ENCODE peak calls at places on chromosome 6, in ten cellular contexts. G is NB4, Q is Panc1, T is cardiac fibroblast, F is heart right ventricle, K is K562, Y is kidney, P is tibial artery, R is endodermal cell, V is HFF-Myc. H is an unnamed sample.

GRCh38 chr6:3259491-3259958 is 778 bp downstream of the PSMG4 start:
- DNase-seq in G (peak), Q (no peak), T (peak), F (peak), K (no peak), Y (peak), P (no peak), R (peak), V (no peak), H (no peak)

GRCh38 chr6:158081657-158081935 is 86.5 kb downstream of the SERAC1 start:
- DNase-seq in G (peak), Q (no peak), T (no peak), F (no peak), K (no peak), Y (no peak), P (no peak), R (no peak), V (no peak), H (no peak)

GRCh38 chr6:74638467-74638866 is 567.4 kb downstream of the COL12A1 start:
- DNase-seq in G (no peak), Q (no peak), T (no peak), F (no peak), K (no peak), Y (no peak), P (no peak), R (no peak), V (peak), H (no peak)

GRCh38 chr6:44342489-44342888 is at the start of gene SPATS1:
- DNase-seq in G (peak), Q (no peak), T (no peak), F (no peak), K (no peak), Y (no peak), P (no peak), R (peak), V (no peak), H (no peak)

GRCh38 chr6:96888745-96889144 is 8.9 kb downstream of the NDUFAF4 start:
- DNase-seq in G (no peak), Q (no peak), T (no peak), F (no peak), K (no peak), Y (no peak), P (no peak), R (no peak), V (no peak), H (no peak)

GRCh38 chr6:41638801-41639555 is 710 bp downstream of the MDFI start:
- DNase-seq in G (peak), Q (no peak), T (peak), F (no peak), K (no peak), Y (peak), P (no peak), R (peak), V (no peak), H (no peak)

GRCh38 chr6:70763754-70764153 is 96.1 kb downstream of the SMAP1 start:
- DNase-seq in G (no peak), Q (no peak), T (peak), F (no peak), K (no peak), Y (no peak), P (no peak), R (no peak), V (peak), H (peak)

GRCh38 chr6:33826537-33826936 is 22.7 kb upstream of the MLN start:
- DNase-seq in G (no peak), Q (no peak), T (no peak), F (no peak), K (no peak), Y (no peak), P (no peak), R (no peak), V (no peak), H (no peak)

GRCh38 chr6:139531148-139531547 is 156.7 kb upstream of the CITED2 start:
- DNase-seq in G (no peak), Q (no peak), T (no peak), F (no peak), K (peak), Y (no peak), P (no peak), R (no peak), V (no peak), H (no peak)

GRCh38 chr6:163192591-163192990 is 221.9 kb upstream of the QKI start:
- DNase-seq in G (no peak), Q (no peak), T (no peak), F (no peak), K (no peak), Y (no peak), P (no peak), R (no peak), V (no peak), H (no peak)

GRCh38 chr6:161922631-161923119 is 648.8 kb upstream of the AGPAT4 start:
- DNase-seq in G (peak), Q (peak), T (peak), F (peak), K (peak), Y (no peak), P (no peak), R (peak), V (peak), H (peak)

GRCh38 chr6:166751051-166751595 is 124.1 kb upstream of the RPS6KA2 start:
- DNase-seq in G (peak), Q (no peak), T (no peak), F (no peak), K (no peak), Y (no peak), P (no peak), R (peak), V (no peak), H (no peak)

GRCh38 chr6:78605909-78606446 is 261.4 kb upstream of the IRAK1BP1 start:
- DNase-seq in G (no peak), Q (no peak), T (peak), F (no peak), K (no peak), Y (no peak), P (no peak), R (no peak), V (no peak), H (no peak)

GRCh38 chr6:162151050-162151658 is 576.4 kb downstream of the PRKN start:
- DNase-seq in G (no peak), Q (no peak), T (peak), F (no peak), K (no peak), Y (no peak), P (no peak), R (no peak), V (no peak), H (peak)

GRCh38 chr6:22231616-22232015 is 65.2 kb downstream of the PRL start:
- DNase-seq in G (no peak), Q (no peak), T (no peak), F (no peak), K (no peak), Y (no peak), P (no peak), R (no peak), V (no peak), H (no peak)

GRCh38 chr6:30725713-30726505 is 5.8 kb downstream of the TUBB start:
- DNase-seq in G (peak), Q (no peak), T (peak), F (no peak), K (no peak), Y (no peak), P (no peak), R (peak), V (no peak), H (no peak)

GRCh38 chr6:127484207-127484858 is 25.1 kb upstream of the KIAA0408 start:
- DNase-seq in G (peak), Q (peak), T (peak), F (no peak), K (no peak), Y (no peak), P (no peak), R (no peak), V (no peak), H (peak)

GRCh38 chr6:17417817-17418216 is 24.4 kb downstream of the CAP2 start:
- DNase-seq in G (no peak), Q (no peak), T (peak), F (no peak), K (no peak), Y (no peak), P (no peak), R (peak), V (peak), H (peak)

GRCh38 chr6:10420546-10421507 is 6.0 kb upstream of the TFAP2A start:
- DNase-seq in G (no peak), Q (no peak), T (no peak), F (no peak), K (no peak), Y (no peak), P (no peak), R (peak), V (no peak), H (no peak)

GRCh38 chr6:159100789-159101182 is 56.0 kb upstream of the TAGAP start:
- DNase-seq in G (no peak), Q (no peak), T (no peak), F (no peak), K (no peak), Y (no peak), P (no peak), R (peak), V (no peak), H (no peak)

GRCh38 chr6:169800116-169800667 is 48.8 kb downstream of the ERMARD start:
- DNase-seq in G (no peak), Q (no peak), T (no peak), F (no peak), K (no peak), Y (no peak), P (no peak), R (peak), V (no peak), H (no peak)

GRCh38 chr6:32168807-32169206 is 4.4 kb downstream of the EGFL8 start:
- DNase-seq in G (no peak), Q (no peak), T (peak), F (no peak), K (peak), Y (no peak), P (no peak), R (no peak), V (no peak), H (no peak)

GRCh38 chr6:37919417-37920157 is 100.1 kb downstream of the ZFAND3 start:
- DNase-seq in G (no peak), Q (no peak), T (peak), F (no peak), K (no peak), Y (no peak), P (no peak), R (no peak), V (no peak), H (no peak)

GRCh38 chr6:79821859-79822258 is 125.5 kb downstream of the ELOVL4 start:
- DNase-seq in G (no peak), Q (no peak), T (peak), F (no peak), K (no peak), Y (no peak), P (no peak), R (no peak), V (no peak), H (no peak)

GRCh38 chr6:44043479-44044153 is 83.6 kb downstream of the MRPL14 start:
- DNase-seq in G (no peak), Q (no peak), T (peak), F (no peak), K (peak), Y (peak), P (no peak), R (peak), V (no peak), H (no peak)

GRCh38 chr6:47752801-47753200 is 29.0 kb upstream of the OPN5 start:
- DNase-seq in G (no peak), Q (no peak), T (no peak), F (no peak), K (no peak), Y (no peak), P (no peak), R (no peak), V (no peak), H (no peak)

GRCh38 chr6:4397307-4397706 is 261.9 kb upstream of the ECI2 start:
- DNase-seq in G (no peak), Q (no peak), T (no peak), F (peak), K (no peak), Y (no peak), P (no peak), R (no peak), V (no peak), H (no peak)

GRCh38 chr6:72621243-72622093 is at the start of gene KCNQ5:
- DNase-seq in G (peak), Q (no peak), T (peak), F (no peak), K (peak), Y (peak), P (no peak), R (peak), V (no peak), H (no peak)

GRCh38 chr6:74606488-74607135 is 599.2 kb downstream of the COL12A1 start:
- DNase-seq in G (peak), Q (no peak), T (peak), F (no peak), K (no peak), Y (no peak), P (no peak), R (no peak), V (peak), H (peak)

GRCh38 chr6:41682497-41682961 is 44.3 kb downstream of the MDFI start:
- DNase-seq in G (no peak), Q (no peak), T (no peak), F (peak), K (no peak), Y (peak), P (peak), R (peak), V (no peak), H (no peak)

GRCh38 chr6:37576336-37576737 is 76.6 kb upstream of the CCDC167 start:
- DNase-seq in G (peak), Q (peak), T (peak), F (no peak), K (no peak), Y (no peak), P (no peak), R (no peak), V (peak), H (no peak)

GRCh38 chr6:144362042-144363018 is 77.2 kb downstream of the UTRN start:
- DNase-seq in G (no peak), Q (no peak), T (no peak), F (peak), K (no peak), Y (no peak), P (no peak), R (no peak), V (no peak), H (no peak)

GRCh38 chr6:165245287-165245686 is 64.1 kb downstream of the C6orf118 start:
- DNase-seq in G (peak), Q (no peak), T (peak), F (no peak), K (no peak), Y (no peak), P (no peak), R (no peak), V (no peak), H (no peak)

GRCh38 chr6:6002005-6002808 is 4.5 kb downstream of the NRN1 start:
- DNase-seq in G (no peak), Q (no peak), T (no peak), F (no peak), K (no peak), Y (no peak), P (no peak), R (peak), V (no peak), H (no peak)

GRCh38 chr6:6001443-6001842 is 5.3 kb downstream of the NRN1 start:
- DNase-seq in G (no peak), Q (no peak), T (no peak), F (no peak), K (no peak), Y (no peak), P (no peak), R (peak), V (no peak), H (no peak)

GRCh38 chr6:6004147-6004995 is 2.4 kb downstream of the NRN1 start:
- DNase-seq in G (no peak), Q (no peak), T (no peak), F (no peak), K (no peak), Y (no peak), P (no peak), R (peak), V (no peak), H (no peak)

GRCh38 chr6:6002809-6003333 is 3.9 kb downstream of the NRN1 start:
- DNase-seq in G (no peak), Q (no peak), T (no peak), F (no peak), K (no peak), Y (no peak), P (no peak), R (no peak), V (no peak), H (no peak)

GRCh38 chr6:6003334-6004146 is 3.2 kb downstream of the NRN1 start:
- DNase-seq in G (peak), Q (no peak), T (no peak), F (peak), K (no peak), Y (peak), P (no peak), R (peak), V (no peak), H (no peak)
- H3K4me3 ChIP-seq in G (peak), Q (peak), T (no peak), F (peak), K (no peak), Y (peak), P (peak), R (peak), V (no peak), H (peak)

DNA sequence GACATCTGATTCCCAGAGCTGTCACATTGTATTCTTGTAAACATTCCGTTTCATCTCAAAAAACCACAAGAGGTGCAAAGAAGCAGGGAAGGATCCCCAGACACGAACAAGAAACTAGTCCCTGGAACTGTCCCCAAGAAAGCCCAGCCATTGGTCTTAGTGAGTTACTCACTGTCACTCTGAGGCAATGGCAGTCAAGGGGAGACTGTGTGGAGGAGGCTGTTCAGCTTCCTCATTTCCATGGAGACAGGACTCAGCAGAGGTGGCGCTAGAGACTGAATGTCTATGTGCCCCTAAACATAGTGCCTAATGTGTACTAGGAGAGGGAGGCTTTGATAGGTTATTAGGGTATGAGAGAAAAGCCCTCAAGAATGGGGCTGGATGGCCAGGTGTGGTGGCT is 11.1 kb downstream of the ULBP1 start:
- DNase-seq in G (peak), Q (no peak), T (no peak), F (no peak), K (no peak), Y (no peak), P (no peak), R (no peak), V (no peak), H (no peak)
- TF ChIP-seq CTCF in G (peak), Q (no peak), T (no peak), F (no peak), K (peak), Y (no peak), P (no peak), R (no peak), V (no peak), H (no peak)

DNA sequence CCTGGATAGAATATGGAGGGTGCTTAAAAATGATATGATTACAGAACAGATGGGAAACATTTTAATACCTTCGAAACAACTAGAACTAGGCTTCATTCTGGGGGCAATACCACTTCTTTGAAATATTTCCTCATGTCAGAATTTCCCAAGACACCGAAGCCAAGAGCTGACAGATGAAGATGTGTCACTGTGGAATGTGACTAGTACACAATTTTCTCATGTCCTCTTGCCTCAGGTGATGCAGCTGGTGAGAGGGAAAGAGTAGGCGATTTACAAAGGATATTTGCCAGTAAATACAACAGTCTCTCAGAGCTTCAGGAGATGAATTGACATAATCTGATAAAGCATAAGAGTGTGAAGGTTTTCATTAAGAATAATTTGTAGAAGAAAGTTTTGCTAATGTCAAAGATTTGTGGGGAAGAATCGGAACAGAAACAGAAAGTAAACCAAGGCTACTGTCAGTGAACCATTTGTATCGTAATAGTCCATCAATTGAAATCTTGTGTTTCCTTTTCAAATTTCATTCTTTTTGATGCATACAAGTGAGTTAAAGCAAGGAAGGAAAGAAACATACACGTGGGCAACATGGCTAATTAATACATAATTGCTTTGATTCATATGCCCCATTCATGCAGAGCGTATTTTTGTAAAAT is 164.7 kb upstream of the CCN2 start:
- DNase-seq in G (no peak), Q (no peak), T (peak), F (no peak), K (no peak), Y (no peak), P (no peak), R (no peak), V (no peak), H (no peak)
- H3K4me3 ChIP-seq in G (no peak), Q (peak), T (peak), F (peak), K (no peak), Y (peak), P (peak), R (no peak), V (no peak), H (no peak)

GRCh38 chr6:117907600-117908245 is 659 bp downstream of the SLC35F1 start:
- DNase-seq in G (no peak), Q (no peak), T (no peak), F (no peak), K (no peak), Y (peak), P (no peak), R (peak), V (no peak), H (no peak)

GRCh38 chr6:117909638-117910037 is 2.6 kb downstream of the SLC35F1 start:
- DNase-seq in G (no peak), Q (no peak), T (no peak), F (no peak), K (no peak), Y (no peak), P (no peak), R (no peak), V (no peak), H (no peak)

GRCh38 chr6:117906454-117906904 is 585 bp upstream of the SLC35F1 start:
- DNase-seq in G (peak), Q (no peak), T (no peak), F (no peak), K (no peak), Y (no peak), P (no peak), R (no peak), V (no peak), H (no peak)

GRCh38 chr6:117908246-117909107 is 1.4 kb downstream of the SLC35F1 start:
- DNase-seq in G (no peak), Q (no peak), T (no peak), F (no peak), K (no peak), Y (peak), P (no peak), R (no peak), V (no peak), H (no peak)

GRCh38 chr6:117906905-117907599 is at the start of gene SLC35F1:
- DNase-seq in G (no peak), Q (no peak), T (peak), F (peak), K (peak), Y (peak), P (no peak), R (peak), V (no peak), H (no peak)
- TF ChIP-seq CTCF in G (no peak), Q (peak), T (peak), F (peak), K (peak), Y (peak), P (no peak), R (peak), V (peak), H (peak)

GRCh38 chr6:52517502-52518278 is 59.2 kb downstream of the TRAM2 start:
- DNase-seq in G (peak), Q (peak), T (peak), F (peak), K (peak), Y (peak), P (peak), R (peak), V (peak), H (peak)
- H3K4me3 ChIP-seq in G (no peak), Q (no peak), T (no peak), F (no peak), K (peak), Y (no peak), P (no peak), R (peak), V (peak), H (no peak)

GRCh38 chr6:15337584-15337981 is 91.7 kb downstream of the JARID2 start:
- DNase-seq in G (no peak), Q (no peak), T (no peak), F (no peak), K (no peak), Y (no peak), P (no peak), R (no peak), V (no peak), H (no peak)

GRCh38 chr6:15335385-15335784 is 89.5 kb downstream of the JARID2 start:
- DNase-seq in G (peak), Q (no peak), T (no peak), F (no peak), K (no peak), Y (no peak), P (no peak), R (no peak), V (no peak), H (no peak)

GRCh38 chr6:15336905-15337583 is 91.2 kb downstream of the JARID2 start:
- DNase-seq in G (no peak), Q (no peak), T (no peak), F (no peak), K (no peak), Y (no peak), P (no peak), R (peak), V (no peak), H (no peak)

GRCh38 chr6:15338462-15338861 is 92.6 kb downstream of the JARID2 start:
- DNase-seq in G (peak), Q (no peak), T (no peak), F (no peak), K (no peak), Y (no peak), P (no peak), R (no peak), V (no peak), H (no peak)

DNA sequence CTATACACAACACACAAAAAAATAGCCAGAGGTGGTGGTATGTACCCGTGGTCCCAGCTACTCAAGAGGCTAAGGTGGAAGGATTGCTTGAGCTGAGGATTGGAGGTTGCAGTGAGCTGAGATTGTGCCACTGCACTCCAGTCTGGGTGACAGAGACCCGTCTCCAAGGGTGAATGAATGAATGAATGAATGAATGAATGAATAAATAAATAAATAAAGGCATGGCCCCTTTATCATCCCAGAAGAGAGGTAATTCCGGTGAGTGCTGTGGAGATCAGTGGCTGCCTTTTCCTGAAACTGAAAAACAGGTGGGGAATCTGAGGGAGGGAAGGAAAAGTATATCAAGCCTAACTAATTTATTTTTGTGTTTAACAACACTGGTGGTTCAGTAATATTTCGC is 90.0 kb downstream of the JARID2 start:
- DNase-seq in G (no peak), Q (no peak), T (no peak), F (no peak), K (no peak), Y (no peak), P (no peak), R (no peak), V (no peak), H (no peak)
- TF ChIP-seq CTCF in G (no peak), Q (no peak), T (no peak), F (no peak), K (no peak), Y (no peak), P (no peak), R (no peak), V (no peak), H (no peak)